ENCODE peak calls at places on chromosomes 4 and X, in eight cellular contexts. H is left colon; K is activated CD8-positive, alpha-beta memory T cell treated with anti-CD3 and anti-CD28 coated beads for 48 hours; U is H9; T is stimulated activated CD8-positive, alpha-beta memory T cell treated with anti-CD3 and anti-CD28 coated beads, Interleukin-7, amount 100 ng/mL, for 1 hour; D is type B pancreatic cell; M is Right ventricle myocardium superior; G is NCI-H2081. E is an unnamed sample.

GRCh38 chr4:173834151-173834550 is 304.1 kb upstream of the HAND2 start:
- DNase-seq in H (no peak), K (no peak), U (no peak), T (no peak), D (no peak), M (no peak), G (peak), E (no peak)

GRCh38 chrX:70613295-70613694 is 168.7 kb downstream of the DLG3 start:
- DNase-seq in H (no peak), K (no peak), U (no peak), T (no peak), D (no peak), M (no peak), G (no peak), E (no peak)

GRCh38 chr4:155948541-155948940 is 5.1 kb downstream of the CTSO start:
- DNase-seq in H (no peak), K (no peak), U (no peak), T (no peak), D (no peak), M (no peak), G (no peak), E (no peak)

GRCh38 chr4:78510681-78511080 is 40.9 kb upstream of the ANXA3 start:
- DNase-seq in H (no peak), K (no peak), U (no peak), T (no peak), D (no peak), M (no peak), G (no peak), E (no peak)

GRCh38 chr4:159941076-159941475 is 838.2 kb downstream of the RAPGEF2 start:
- DNase-seq in H (no peak), K (no peak), U (no peak), T (no peak), D (no peak), M (no peak), G (no peak), E (no peak)

GRCh38 chrX:41335590-41336331 is 1.8 kb downstream of the DDX3X start:
- DNase-seq in H (no peak), K (no peak), U (no peak), T (no peak), D (no peak), M (no peak), G (no peak), E (no peak)

GRCh38 chr4:153486281-153487151 is 20.4 kb downstream of the TMEM131L start:
- DNase-seq in H (no peak), K (no peak), U (peak), T (no peak), D (no peak), M (no peak), G (no peak), E (no peak)

GRCh38 chr4:4593596-4593995 is 51.7 kb upstream of the STX18 start:
- DNase-seq in H (no peak), K (no peak), U (no peak), T (no peak), D (no peak), M (no peak), G (no peak), E (no peak)

GRCh38 chr4:1578968-1579833 is 104.9 kb downstream of the FAM53A start:
- DNase-seq in H (peak), K (peak), U (peak), T (peak), D (no peak), M (peak), G (no peak), E (no peak)

GRCh38 chr4:101277661-101278060 is 69.7 kb downstream of the PPP3CA start:
- DNase-seq in H (no peak), K (no peak), U (no peak), T (no peak), D (no peak), M (no peak), G (no peak), E (no peak)

GRCh38 chrX:404656-405055 is 17.9 kb upstream of the PPP2R3B start:
- DNase-seq in H (no peak), K (no peak), U (no peak), T (no peak), D (no peak), M (no peak), G (no peak), E (no peak)

GRCh38 chr4:24686866-24687672 is 102.7 kb upstream of the DHX15 start:
- DNase-seq in H (peak), K (no peak), U (peak), T (no peak), D (no peak), M (no peak), G (no peak), E (no peak)

GRCh38 chrX:54807524-54808108 is at the start of gene MAGED2:
- DNase-seq in H (peak), K (no peak), U (peak), T (peak), D (no peak), M (no peak), G (no peak), E (no peak)

GRCh38 chr4:139556735-139557505 is 901 bp upstream of the SETD7 start:
- DNase-seq in H (peak), K (peak), U (peak), T (no peak), D (no peak), M (peak), G (peak), E (no peak)

GRCh38 chrX:119325456-119325855 is 73.7 kb upstream of the SLC25A43 start:
- DNase-seq in H (no peak), K (no peak), U (no peak), T (no peak), D (no peak), M (no peak), G (no peak), E (no peak)

GRCh38 chr4:6548201-6548881 is 26.6 kb upstream of the MAN2B2 start:
- DNase-seq in H (no peak), K (no peak), U (peak), T (no peak), D (no peak), M (peak), G (peak), E (no peak)

GRCh38 chr4:124636793-124637192 is 75.7 kb downstream of the ANKRD50 start:
- DNase-seq in H (no peak), K (no peak), U (peak), T (no peak), D (no peak), M (no peak), G (peak), E (no peak)

GRCh38 chrX:110588164-110588563 is 207.5 kb downstream of the CHRDL1 start:
- DNase-seq in H (no peak), K (no peak), U (no peak), T (no peak), D (no peak), M (no peak), G (no peak), E (no peak)

GRCh38 chr4:159051245-159052071 is 51.4 kb upstream of the RAPGEF2 start:
- DNase-seq in H (no peak), K (no peak), U (no peak), T (no peak), D (no peak), M (no peak), G (no peak), E (no peak)

GRCh38 chr4:100312615-100313355 is 122.5 kb upstream of the DDIT4L start:
- DNase-seq in H (no peak), K (no peak), U (no peak), T (no peak), D (no peak), M (no peak), G (no peak), E (no peak)

GRCh38 chr4:76677571-76678326 is 220.2 kb downstream of the SOWAHB start:
- DNase-seq in H (no peak), K (no peak), U (no peak), T (no peak), D (no peak), M (no peak), G (no peak), E (no peak)

E was measured in GOT3.